ENCODE peak calls at places on chromosomes 7 and 10, in five cellular contexts. Y, G, C, K and T are unnamed samples.

GRCh38 chr10:73413108-73413527 is 740 bp downstream of the ANXA7 start:
- DNase-seq in Y (peak; percentile 34), G (no peak), C (no peak), K (peak; percentile 38), T (peak; percentile 51)

GRCh38 chr10:102744374-102745051 is 765 bp downstream of the WBP1L start:
- DNase-seq in Y (no peak), G (peak; percentile 28), C (no peak), K (no peak), T (peak; percentile 35)

GRCh38 chr10:28284126-28284525 is 18.7 kb downstream of the MPP7 start:
- DNase-seq in Y (no peak), G (no peak), C (no peak), K (no peak), T (peak; percentile 8)

GRCh38 chr10:123557366-123558108 is 108.6 kb upstream of the GPR26 start:
- DNase-seq in Y (no peak), G (no peak), C (no peak), K (no peak), T (no peak)

GRCh38 chr10:133151528-133151927 is 8.5 kb upstream of the KNDC1 start:
- DNase-seq in Y (no peak), G (no peak), C (no peak), K (no peak), T (no peak)

GRCh38 chr7:149544028-149544427 is 46.4 kb upstream of the ZNF746 start:
- DNase-seq in Y (no peak), G (no peak), C (no peak), K (no peak), T (no peak)

GRCh38 chr7:80415522-80415921 is 96.3 kb downstream of the GNAT3 start:
- DNase-seq in Y (no peak), G (peak; percentile 67), C (no peak), K (no peak), T (peak; percentile 59)

GRCh38 chr10:112804036-112804435 is 146.0 kb upstream of the TCF7L2 start:
- DNase-seq in Y (no peak), G (no peak), C (no peak), K (no peak), T (no peak)

GRCh38 chr7:122532406-122533269 is 166.3 kb downstream of the RNF133 start:
- DNase-seq in Y (peak; percentile 87), G (peak; percentile 32), C (no peak), K (peak; percentile 5), T (peak; percentile 12)

GRCh38 chr7:139748373-139748765 is 29.4 kb downstream of the HIPK2 start:
- DNase-seq in Y (no peak), G (no peak), C (no peak), K (no peak), T (no peak)

GRCh38 chr10:111875760-111876159 is 307.8 kb downstream of the GPAM start:
- DNase-seq in Y (no peak), G (peak; percentile 86), C (no peak), K (no peak), T (peak; percentile 63)

GRCh38 chr10:110209926-110210662 is 2.7 kb downstream of the MXI1 start:
- DNase-seq in Y (peak; percentile 43), G (peak; percentile 14), C (peak; percentile 48), K (peak; percentile 55), T (peak; percentile 18)

GRCh38 chr7:150923191-150923590 is 54.9 kb downstream of the KCNH2 start:
- DNase-seq in Y (no peak), G (no peak), C (no peak), K (no peak), T (no peak)

GRCh38 chr7:54846272-54846671 is 87.3 kb upstream of the SEC61G start:
- DNase-seq in Y (no peak), G (peak; percentile 79), C (no peak), K (no peak), T (peak; percentile 40)

GRCh38 chr7:98654524-98655272 is 37.6 kb downstream of the NPTX2 start:
- DNase-seq in Y (no peak), G (no peak), C (no peak), K (no peak), T (no peak)

GRCh38 chr7:30699706-30700495 is 17.6 kb upstream of the CRHR2 start:
- DNase-seq in Y (no peak), G (no peak), C (no peak), K (no peak), T (no peak)

GRCh38 chr7:69199661-69200060 is 398.6 kb upstream of the AUTS2 start:
- DNase-seq in Y (no peak), G (no peak), C (no peak), K (no peak), T (no peak)

GRCh38 chr7:70494977-70495376 is 637.0 kb upstream of the GALNT17 start:
- DNase-seq in Y (no peak), G (no peak), C (no peak), K (no peak), T (no peak)

GRCh38 chr10:44195120-44196007 is 189.5 kb downstream of the CXCL12 start:
- DNase-seq in Y (no peak), G (peak; percentile 93), C (peak; percentile 74), K (peak; percentile 87), T (peak; percentile 92)

GRCh38 chr7:29839302-29839701 is 33.0 kb downstream of the WIPF3 start:
- DNase-seq in Y (no peak), G (peak; percentile 83), C (peak; percentile 75), K (peak; percentile 42), T (peak; percentile 84)

GRCh38 chr10:77417806-77418205 is 219.8 kb downstream of the KCNMA1 start:
- DNase-seq in Y (no peak), G (no peak), C (no peak), K (no peak), T (no peak)

GRCh38 chr10:79336276-79336675 is 11.0 kb upstream of the PPIF start:
- DNase-seq in Y (no peak), G (no peak), C (no peak), K (no peak), T (no peak)